ENCODE peak calls at places on chromosome 19, in four cellular contexts. Z, W, C and V are unnamed samples.

GRCh38 chr19:9786342-9786741 is 17.8 kb upstream of the ZNF846 start:
- DNase-seq in Z (no peak), W (no peak), C (no peak), V (no peak)

GRCh38 chr19:29699861-29700260 is 15.2 kb downstream of the C19orf12 start:
- DNase-seq in W (no peak), Z (no peak), C (no peak), V (no peak)

GRCh38 chr19:17211547-17212446 is 3.4 kb upstream of the USE1 start:
- DNase-seq in Z (no peak), C (no peak), W (no peak), V (no peak)

GRCh38 chr19:4063369-4064072 is 3.2 kb downstream of the ZBTB7A start:
- DNase-seq in Z (no peak), C (no peak), W (no peak), V (no peak)

GRCh38 chr19:5684694-5685430 is 4.0 kb downstream of the HSD11B1L start:
- DNase-seq in C (no peak), Z (no peak), W (no peak), V (no peak)

GRCh38 chr19:18961767-18962423 is 20.9 kb upstream of the HOMER3 start:
- DNase-seq in Z (peak), C (peak), W (no peak), V (no peak)

GRCh38 chr19:11611730-11612129 is 14.4 kb downstream of the ZNF627 start:
- DNase-seq in C (no peak), Z (no peak), W (no peak), V (no peak)

GRCh38 chr19:17236831-17237543 is 8.7 kb downstream of the NR2F6 start:
- DNase-seq in C (no peak), W (no peak), Z (no peak), V (no peak)

GRCh38 chr19:7506385-7507328 is 9.2 kb upstream of the ZNF358 start:
- DNase-seq in C (peak), W (no peak), Z (peak), V (peak)

GRCh38 chr19:49149652-49150105 is 5.5 kb downstream of the HRC start:
- DNase-seq in Z (peak), W (no peak), C (peak), V (peak)

GRCh38 chr19:5627395-5627904 is 4.6 kb downstream of the SAFB start:
- DNase-seq in C (no peak), W (peak), Z (peak), V (peak)

GRCh38 chr19:4120933-4121612 is 2.8 kb downstream of the MAP2K2 start:
- DNase-seq in W (no peak), C (no peak), Z (peak), V (no peak)

GRCh38 chr19:15831626-15832025 is 16.2 kb upstream of the OR10H1 start:
- DNase-seq in W (no peak), C (no peak), Z (no peak), V (no peak)

GRCh38 chr19:55287361-55288079 is 3.7 kb downstream of the BRSK1 start:
- DNase-seq in Z (no peak), C (no peak), W (no peak), V (no peak)

GRCh38 chr19:16033721-16034120 is 42.6 kb upstream of the TPM4 start:
- DNase-seq in W (no peak), Z (no peak), C (no peak), V (no peak)

GRCh38 chr19:48338802-48339660 is 13.7 kb downstream of the EMP3 start:
- DNase-seq in W (no peak), C (no peak), Z (peak), V (no peak)

GRCh38 chr19:45554481-45554880 is 30.1 kb downstream of the OPA3 start:
- DNase-seq in W (no peak), C (no peak), Z (no peak), V (no peak)

GRCh38 chr19:17615889-17616685 is 60.6 kb downstream of the COLGALT1 start:
- DNase-seq in W (no peak), Z (no peak), C (no peak), V (no peak)

GRCh38 chr19:10769533-10770491 is 51.9 kb downstream of the DNM2 start:
- DNase-seq in Z (peak), W (no peak), C (no peak), V (peak)

GRCh38 chr19:35462476-35462953 is 14.5 kb downstream of the FFAR2 start:
- DNase-seq in Z (no peak), C (no peak), W (peak), V (no peak)

GRCh38 chr19:54158812-54159351 is 639 bp downstream of the LENG1 start:
- DNase-seq in Z (no peak), C (no peak), W (no peak), V (peak)

GRCh38 chr19:49590071-49590970 is 661 bp upstream of the PRR12 start:
- DNase-seq in Z (peak), W (peak), C (peak), V (peak)

GRCh38 chr19:29878973-29879654 is 62.9 kb upstream of the URI1 start:
- DNase-seq in Z (peak), C (no peak), W (no peak), V (peak)

GRCh38 chr19:46384396-46384795 is 29.0 kb downstream of the CCDC8 start:
- DNase-seq in Z (no peak), C (no peak), W (no peak), V (no peak)

GRCh38 chr19:46206176-46206575 is 23.4 kb upstream of the IGFL1 start:
- DNase-seq in W (no peak), C (no peak), Z (no peak), V (no peak)

GRCh38 chr19:46849610-46850009 is 1.0 kb downstream of the AP2S1 start:
- DNase-seq in Z (no peak), C (no peak), W (no peak), V (no peak)

GRCh38 chr19:57362419-57362818 is 932 bp upstream of the TRAPPC2B start:
- DNase-seq in W (no peak), Z (no peak), C (no peak), V (no peak)

GRCh38 chr19:19460761-19461265 is 54.5 kb downstream of the TSSK6 start:
- DNase-seq in W (no peak), Z (no peak), C (no peak), V (peak)

DNA sequence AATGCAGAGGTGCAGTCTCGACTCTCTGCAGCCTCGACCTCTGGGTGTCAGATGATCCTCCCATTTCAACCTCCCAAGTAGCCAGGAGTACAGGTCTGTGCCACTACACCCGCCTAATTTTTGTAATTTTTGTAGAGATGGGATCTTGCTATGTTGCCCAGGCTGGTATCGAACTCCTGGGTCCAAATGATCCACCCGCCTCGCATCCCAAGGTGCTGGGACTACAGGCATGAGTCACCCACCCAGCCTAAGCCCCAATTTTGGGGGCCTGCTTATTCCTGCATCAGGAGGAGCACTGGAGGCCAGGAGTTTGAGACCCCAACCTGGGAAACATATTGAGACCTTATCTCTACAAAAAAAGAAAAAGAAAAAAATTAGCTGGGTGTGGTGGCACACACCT is 80.1 kb upstream of the ADGRE5 start:
- DNase-seq in C (no peak), W (no peak), Z (no peak), V (no peak)
- TF ChIP-seq CHD1 in C (no peak), W (no peak), Z (no peak), V (no peak)

GRCh38 chr19:34364462-34364829 is 550 bp upstream of the GPI start:
- DNase-seq in C (no peak), W (no peak), Z (no peak), V (no peak)

GRCh38 chr19:34364830-34365462 is at the start of gene GPI:
- DNase-seq in W (no peak), Z (peak), C (peak), V (peak)

GRCh38 chr19:34367424-34367957 is 2.5 kb downstream of the GPI start:
- DNase-seq in C (no peak), W (no peak), Z (no peak), V (no peak)

GRCh38 chr19:34366670-34367423 is 1.9 kb downstream of the GPI start:
- DNase-seq in W (no peak), Z (peak), C (no peak), V (peak)

GRCh38 chr19:34365463-34366401 is 736 bp downstream of the GPI start:
- DNase-seq in C (peak), W (no peak), Z (peak), V (peak)
- TF ChIP-seq CHD1 in C (no peak), W (no peak), Z (peak), V (no peak)

DNA sequence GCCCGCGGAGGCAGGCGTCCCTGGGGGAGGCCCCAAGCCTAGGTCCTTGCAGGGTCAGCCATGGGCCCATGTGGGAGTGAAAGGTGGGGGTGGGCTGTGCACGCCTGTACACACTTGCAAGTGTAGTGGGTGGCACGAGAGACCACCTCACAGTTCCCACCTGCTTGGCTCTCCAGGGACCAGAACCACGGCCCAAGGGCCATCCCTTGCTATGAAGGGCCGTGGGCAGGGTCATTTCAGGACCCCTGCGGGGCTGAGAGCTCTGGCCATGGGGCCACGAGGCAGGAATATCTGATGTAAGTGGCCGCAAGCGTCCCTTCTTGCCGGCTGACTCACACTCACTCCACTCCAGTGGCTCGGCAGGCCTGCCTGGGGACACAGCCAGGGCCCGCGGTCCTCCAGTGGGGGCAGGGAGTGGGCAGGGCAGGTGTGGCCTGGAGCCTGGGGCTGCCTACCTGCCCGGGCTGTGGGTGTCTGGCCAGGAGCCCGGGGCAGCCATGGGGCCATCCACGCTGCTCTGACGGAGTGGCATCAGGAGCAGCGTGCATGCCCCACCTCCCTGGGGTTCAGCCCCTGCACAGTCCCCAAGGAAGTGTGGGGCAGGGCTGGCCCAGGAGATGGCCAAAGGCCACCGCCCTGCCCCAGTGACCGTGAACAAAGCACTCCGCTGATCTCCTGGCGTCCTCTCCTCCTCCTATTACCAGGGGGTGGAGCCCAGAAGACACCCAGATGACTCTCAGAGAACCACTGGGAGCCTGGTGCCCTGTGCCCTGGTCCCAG is 8.6 kb upstream of the MKNK2 start:
- DNase-seq in C (no peak), Z (no peak), W (no peak), V (peak)
- TF ChIP-seq CHD1 in C (no peak), Z (no peak), W (no peak), V (no peak)

GRCh38 chr19:37413243-37414084 is 42.6 kb downstream of the ZNF527 start:
- DNase-seq in C (no peak), Z (no peak), W (no peak), V (no peak)
- TF ChIP-seq CHD1 in C (no peak), Z (no peak), W (no peak), V (no peak)

DNA sequence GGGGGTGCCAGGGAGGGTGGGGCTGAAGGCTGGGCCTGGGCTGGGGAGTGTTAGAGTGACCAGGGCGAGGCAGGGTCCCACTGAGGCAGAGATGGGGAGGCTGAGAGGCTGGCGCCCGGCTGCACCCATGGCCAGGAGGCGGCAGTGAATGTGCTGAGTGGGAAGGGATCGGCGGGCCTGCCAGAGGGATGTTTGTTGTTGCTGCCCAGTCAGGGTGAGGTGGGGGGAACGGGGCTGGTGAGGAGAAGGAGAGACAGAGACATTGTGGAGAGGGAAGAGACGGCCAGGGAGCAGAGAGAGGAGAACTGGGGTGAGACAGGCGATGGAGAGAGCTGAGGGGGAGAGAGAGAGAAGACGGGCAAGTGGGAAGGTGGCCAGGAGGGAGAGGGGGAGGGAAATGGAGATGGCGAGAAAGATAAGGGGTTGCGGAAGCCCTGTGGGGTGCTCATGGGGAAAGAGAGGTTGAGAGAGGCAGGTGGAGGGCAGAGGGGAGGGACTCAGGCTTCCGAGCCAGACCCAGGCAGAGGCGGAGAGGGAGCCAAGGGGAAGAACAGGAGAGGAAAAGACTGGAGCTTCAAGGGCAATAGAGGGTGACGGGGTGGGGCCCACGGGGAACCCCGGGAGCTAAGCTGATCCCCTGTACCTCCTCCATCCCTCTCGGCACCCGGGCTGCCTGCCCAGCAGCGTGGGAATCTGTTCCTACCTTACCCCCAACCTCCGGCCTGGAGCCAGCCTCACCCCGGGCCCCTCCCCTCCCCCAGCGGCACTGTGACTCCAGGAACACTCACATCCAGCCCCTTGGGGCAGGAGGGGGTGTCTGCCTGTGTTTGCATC is 690 bp upstream of the B3GNT8 start:
- DNase-seq in C (peak), W (no peak), Z (peak), V (no peak)
- TF ChIP-seq CHD1 in C (no peak), W (no peak), Z (no peak), V (no peak)

GRCh38 chr19:13623686-13624405 is 117.6 kb upstream of the CACNA1A start:
- DNase-seq in W (no peak), Z (no peak), C (no peak), V (no peak)
- TF ChIP-seq CHD1 in W (no peak), Z (no peak), C (no peak), V (no peak)

GRCh38 chr19:8512115-8512967 is 1.6 kb downstream of the ZNF414 start:
- DNase-seq in Z (peak), W (no peak), C (peak), V (no peak)
- TF ChIP-seq CHD1 in Z (no peak), W (no peak), C (no peak), V (no peak)

GRCh38 chr19:13461536-13461935 is 44.7 kb downstream of the CACNA1A start:
- DNase-seq in C (peak), W (no peak), Z (no peak), V (no peak)
- TF ChIP-seq CHD1 in C (no peak), W (no peak), Z (no peak), V (no peak)

GRCh38 chr19:39413903-39414608 is 1.6 kb downstream of the PLEKHG2 start:
- DNase-seq in Z (peak), W (no peak), C (peak), V (peak)
- TF ChIP-seq CHD1 in Z (no peak), W (no peak), C (no peak), V (no peak)